ENCODE peak calls at places on chromosome 13, in nine cellular contexts. R is HFFc6, T is progenitor cell of endocrine pancreas, I is H54, C is GM12864, B is posterior cingulate gyrus, Q is HS-27A, V is bronchial epithelial cell, X is T-helper 2 cell. M is an unnamed sample.

GRCh38 chr13:20824762-20825161 is 51.0 kb upstream of the EEF1AKMT1 start:
- DNase-seq in R (peak; percentile 85), T (no peak), I (no peak), C (no peak), B (no peak), Q (no peak), V (no peak), X (no peak), M (no peak)

GRCh38 chr13:100130930-100131511 is 42.1 kb downstream of the PCCA start:
- DNase-seq in R (no peak), T (no peak), I (no peak), C (no peak), B (no peak), Q (no peak), V (no peak), X (no peak), M (no peak)

GRCh38 chr13:111865046-111865445 is 201.9 kb upstream of the SOX1 start:
- DNase-seq in R (no peak), T (no peak), I (no peak), C (no peak), B (no peak), Q (no peak), V (no peak), X (no peak), M (no peak)

GRCh38 chr13:113410472-113411201 is 42.7 kb downstream of the ADPRHL1 start:
- DNase-seq in R (peak; percentile 92), T (no peak), I (peak; percentile 93), C (no peak), B (peak; percentile 51), Q (peak; percentile 53), V (peak; percentile 2), X (no peak), M (no peak)

GRCh38 chr13:101841687-101842086 is 389.2 kb downstream of the ITGBL1 start:
- DNase-seq in R (no peak), T (no peak), I (no peak), C (no peak), B (no peak), Q (no peak), V (no peak), X (no peak), M (no peak)

GRCh38 chr13:32587774-32588165 is 1.5 kb downstream of the PDS5B start:
- DNase-seq in R (no peak), T (no peak), I (no peak), C (no peak), B (no peak), Q (no peak), V (peak; percentile 39), X (no peak), M (peak; percentile 35)

GRCh38 chr13:62747629-62748028 is 1332.0 kb upstream of the PCDH20 start:
- DNase-seq in R (no peak), T (no peak), I (no peak), C (no peak), B (no peak), Q (peak; percentile 8), V (no peak), X (no peak), M (peak; percentile 22)

GRCh38 chr13:112351825-112352224 is 24.3 kb upstream of the SPACA7 start:
- DNase-seq in R (no peak), T (no peak), I (no peak), C (no peak), B (no peak), Q (no peak), V (no peak), X (no peak), M (no peak)

GRCh38 chr13:114065141-114065925 is 67.1 kb downstream of the RASA3 start:
- DNase-seq in R (peak; percentile 99), T (no peak), I (peak; percentile 99), C (peak; percentile 47), B (peak; percentile 94), Q (peak; percentile 90), V (peak; percentile 92), X (peak; percentile 67), M (no peak)

GRCh38 chr13:31697290-31697689 is 42.0 kb upstream of the RXFP2 start:
- DNase-seq in R (no peak), T (no peak), I (no peak), C (no peak), B (no peak), Q (no peak), V (peak; percentile 11), X (no peak), M (no peak)

GRCh38 chr13:94195715-94196114 is 283.8 kb downstream of the DCT start:
- DNase-seq in R (peak; percentile 92), T (no peak), I (peak; percentile 30), C (no peak), B (no peak), Q (peak; percentile 79), V (peak; percentile 22), X (no peak), M (no peak)

GRCh38 chr13:99356216-99357089 is 49.3 kb upstream of the GPR183 start:
- DNase-seq in R (no peak), T (no peak), I (peak; percentile 33), C (no peak), B (no peak), Q (no peak), V (peak; percentile 6), X (no peak), M (peak; percentile 76)

GRCh38 chr13:30681489-30682242 is 53.7 kb upstream of the ALOX5AP start:
- DNase-seq in R (peak; percentile 56), T (no peak), I (no peak), C (no peak), B (no peak), Q (no peak), V (no peak), X (no peak), M (no peak)

GRCh38 chr13:72782717-72783116 is 784 bp downstream of the PIBF1 start:
- DNase-seq in R (peak; percentile 19), T (no peak), I (no peak), C (no peak), B (no peak), Q (no peak), V (peak; percentile 10), X (no peak), M (peak; percentile 38)

GRCh38 chr13:98979012-98979411 is 1.1 kb upstream of the DOCK9 start:
- DNase-seq in R (no peak), T (no peak), I (no peak), C (no peak), B (no peak), Q (no peak), V (no peak), X (no peak), M (no peak)

GRCh38 chr13:32941368-32941767 is 74.9 kb upstream of the KL start:
- DNase-seq in R (no peak), T (no peak), I (no peak), C (no peak), B (no peak), Q (no peak), V (no peak), X (no peak), M (no peak)

GRCh38 chr13:52879950-52880650 is 31.7 kb upstream of the PCDH8 start:
- DNase-seq in R (no peak), T (no peak), I (no peak), C (no peak), B (no peak), Q (no peak), V (no peak), X (no peak), M (no peak)

GRCh38 chr13:95607363-95607762 is 37.1 kb downstream of the DZIP1 start:
- DNase-seq in R (peak; percentile 43), T (no peak), I (peak; percentile 37), C (no peak), B (no peak), Q (no peak), V (peak; percentile 92), X (no peak), M (no peak)

GRCh38 chr13:39023316-39023715 is 14.6 kb downstream of the PROSER1 start:
- DNase-seq in R (no peak), T (no peak), I (no peak), C (no peak), B (no peak), Q (no peak), V (peak; percentile 21), X (no peak), M (no peak)

GRCh38 chr13:75173457-75174356 is 308.3 kb downstream of the TBC1D4 start:
- DNase-seq in R (no peak), T (no peak), I (no peak), C (no peak), B (no peak), Q (no peak), V (no peak), X (no peak), M (no peak)

GRCh38 chr13:95708390-95708774 is 31.4 kb downstream of the DNAJC3 start:
- DNase-seq in R (no peak), T (no peak), I (no peak), C (no peak), B (no peak), Q (no peak), V (no peak), X (no peak), M (no peak)

GRCh38 chr13:19057588-19058340 is 123.9 kb downstream of the TUBA3C start:
- DNase-seq in R (no peak), T (no peak), I (no peak), C (no peak), B (no peak), Q (no peak), V (no peak), X (no peak), M (no peak)

GRCh38 chr13:76830805-76831204 is 55.4 kb downstream of the KCTD12 start:
- DNase-seq in R (no peak), T (no peak), I (no peak), C (no peak), B (no peak), Q (no peak), V (no peak), X (no peak), M (no peak)

GRCh38 chr13:51721485-51721884 is 82.5 kb downstream of the DHRS12 start:
- DNase-seq in R (no peak), T (no peak), I (no peak), C (no peak), B (no peak), Q (no peak), V (no peak), X (no peak), M (no peak)